ENCODE peak calls at places on chromosomes 5 and 9, in seven cellular contexts. K is left ventricle myocardium inferior, N is GM23248, D is mesenteric fat pad, C is NCI-H2081, P is hepatic stellate cell, M is left lobe of liver. Q is an unnamed sample.

GRCh38 chr9:112446518-112446917 is 40.1 kb upstream of the KIAA1958 start:
- DNase-seq in K (no peak), N (no peak), C (no peak), D (no peak), P (no peak), M (no peak), Q (no peak)

GRCh38 chr9:89933578-89933977 is 328.8 kb downstream of the GADD45G start:
- DNase-seq in C (no peak), K (no peak), N (no peak), D (no peak), M (peak), P (no peak), Q (no peak)

GRCh38 chr9:137295313-137296213 is 6.5 kb downstream of the NRARP start:
- DNase-seq in K (no peak), D (no peak), P (peak), N (peak), C (peak), M (no peak), Q (peak)

GRCh38 chr9:4174781-4175180 is 125.1 kb downstream of the GLIS3 start:
- DNase-seq in M (no peak), C (no peak), N (no peak), D (no peak), K (no peak), P (no peak), Q (no peak)

GRCh38 chr5:3564136-3564535 is 31.5 kb upstream of the IRX1 start:
- DNase-seq in C (no peak), P (no peak), K (no peak), D (no peak), N (no peak), M (no peak), Q (no peak)

GRCh38 chr9:70406446-70406862 is 8.0 kb downstream of the KLF9 start:
- DNase-seq in M (no peak), K (no peak), N (peak), C (no peak), P (no peak), D (no peak), Q (no peak)

GRCh38 chr9:89752154-89752553 is 147.3 kb downstream of the GADD45G start:
- DNase-seq in P (no peak), K (no peak), D (no peak), N (no peak), C (no peak), M (no peak), Q (no peak)

GRCh38 chr9:74773886-74774479 is 113.7 kb downstream of the TRPM6 start:
- DNase-seq in D (no peak), C (peak), K (peak), M (peak), N (peak), P (peak), Q (peak)

GRCh38 chr5:151153766-151154272 is 3.8 kb downstream of the ANXA6 start:
- DNase-seq in M (no peak), D (no peak), C (no peak), P (no peak), K (no peak), N (peak), Q (no peak)

GRCh38 chr5:514101-514485 is 10.2 kb downstream of the SLC9A3 start:
- DNase-seq in P (no peak), K (no peak), D (no peak), N (no peak), C (no peak), M (no peak), Q (no peak)

GRCh38 chr5:143085319-143085917 is 315.2 kb downstream of the ARHGAP26 start:
- DNase-seq in M (no peak), K (no peak), N (no peak), D (no peak), C (no peak), P (no peak), Q (peak)

GRCh38 chr9:93812410-93812668 is 142.8 kb downstream of the BARX1 start:
- DNase-seq in M (no peak), C (no peak), N (no peak), K (no peak), D (no peak), P (no peak), Q (no peak)

GRCh38 chr5:145141534-145141933 is 693.6 kb downstream of the PRELID2 start:
- DNase-seq in N (no peak), P (no peak), D (no peak), C (no peak), M (no peak), K (no peak), Q (no peak)

GRCh38 chr5:135162661-135163265 is 128.7 kb upstream of the PITX1 start:
- DNase-seq in P (no peak), C (no peak), D (no peak), K (no peak), M (no peak), N (no peak), Q (no peak)

GRCh38 chr5:179553875-179554274 is 3.5 kb downstream of the RUFY1 start:
- DNase-seq in D (peak), P (peak), N (peak), K (no peak), M (no peak), C (no peak), Q (no peak)

GRCh38 chr9:21969011-21969935 is 24.9 kb downstream of the CDKN2A start:
- DNase-seq in N (peak), K (no peak), D (peak), C (no peak), M (no peak), P (no peak), Q (no peak)